ENCODE peak calls at places on chromosomes 12 and 14, in ten cellular contexts. M is GM20000; P is A172; A is fibroblast of the conjunctiva; W is NCI-H2107; Z is activated T-helper 1 cell treated with Interleukin-2 at 50 U/mL for 16 hours; Y is activated gamma-delta T cell; T is NCI-H345; D is stimulated activated CD4-positive, alpha-beta T cell treated with anti-CD3 and anti-CD28 coated beads, Interleukin-15, amount 100 ng/mL, for 1 hour; I is RWPE2. G is an unnamed sample.

GRCh38 chr14:94089479-94089878 is 8.4 kb downstream of the IFI27L1 start:
- DNase-seq in M (no peak), P (peak), A (no peak), W (no peak), Z (no peak), Y (no peak), T (no peak), D (no peak), I (no peak), G (no peak)

GRCh38 chr12:93593833-93594232 is 21.4 kb downstream of the SOCS2 start:
- DNase-seq in M (no peak), P (peak), A (no peak), W (no peak), Z (no peak), Y (no peak), T (no peak), D (no peak), I (no peak), G (no peak)

GRCh38 chr14:35821546-35822411 is 4.4 kb upstream of the BRMS1L start:
- DNase-seq in M (peak), P (no peak), A (no peak), W (no peak), Z (no peak), Y (no peak), T (peak), D (no peak), I (no peak), G (peak)

GRCh38 chr12:132117558-132117875 is 26.6 kb downstream of the DDX51 start:
- DNase-seq in M (no peak), P (no peak), A (no peak), W (no peak), Z (no peak), Y (no peak), T (no peak), D (no peak), I (no peak), G (no peak)

GRCh38 chr12:25052191-25053020 is 103.5 kb upstream of the BCAT1 start:
- DNase-seq in M (peak), P (peak), A (no peak), W (no peak), Z (peak), Y (no peak), T (no peak), D (peak), I (no peak), G (peak)

GRCh38 chr12:57850924-57851323 is 4.4 kb upstream of the CTDSP2 start:
- DNase-seq in M (no peak), P (no peak), A (no peak), W (no peak), Z (no peak), Y (no peak), T (no peak), D (no peak), I (no peak), G (peak)

GRCh38 chr14:72024043-72024407 is 91.8 kb downstream of the RGS6 start:
- DNase-seq in M (peak), P (peak), A (no peak), W (no peak), Z (no peak), Y (no peak), T (peak), D (no peak), I (no peak), G (peak)

GRCh38 chr12:52166672-52167071 is 25.1 kb downstream of the KRT80 start:
- DNase-seq in M (no peak), P (no peak), A (no peak), W (no peak), Z (no peak), Y (no peak), T (no peak), D (no peak), I (no peak), G (no peak)

GRCh38 chr14:34350903-34351302 is 111.1 kb downstream of the SPTSSA start:
- DNase-seq in M (no peak), P (no peak), A (no peak), W (no peak), Z (no peak), Y (no peak), T (no peak), D (no peak), I (no peak), G (no peak)

GRCh38 chr14:95258754-95259593 is 60.7 kb downstream of the CLMN start:
- DNase-seq in M (no peak), P (no peak), A (no peak), W (no peak), Z (no peak), Y (no peak), T (no peak), D (no peak), I (no peak), G (no peak)

GRCh38 chr14:102928412-102929348 is 6.2 kb downstream of the AMN start:
- DNase-seq in M (peak), P (no peak), A (no peak), W (peak), Z (peak), Y (peak), T (peak), D (peak), I (peak), G (peak)

GRCh38 chr12:4438834-4439596 is 6.6 kb downstream of the FGF6 start:
- DNase-seq in M (no peak), P (no peak), A (no peak), W (no peak), Z (no peak), Y (no peak), T (no peak), D (no peak), I (no peak), G (peak)

GRCh38 chr14:81562818-81563217 is 29.2 kb upstream of the SEL1L start:
- DNase-seq in M (no peak), P (no peak), A (no peak), W (no peak), Z (no peak), Y (no peak), T (no peak), D (no peak), I (no peak), G (no peak)

GRCh38 chr14:100692859-100693558 is 33.7 kb upstream of the DLK1 start:
- DNase-seq in M (no peak), P (peak), A (peak), W (peak), Z (no peak), Y (no peak), T (peak), D (no peak), I (peak), G (no peak)

GRCh38 chr12:61412209-61412608 is 848.0 kb upstream of the USP15 start:
- DNase-seq in M (no peak), P (no peak), A (no peak), W (no peak), Z (no peak), Y (no peak), T (no peak), D (no peak), I (no peak), G (no peak)

GRCh38 chr12:21129906-21130305 is 1.1 kb upstream of the SLCO1B1 start:
- DNase-seq in M (no peak), P (no peak), A (no peak), W (no peak), Z (no peak), Y (no peak), T (no peak), D (no peak), I (no peak), G (no peak)

GRCh38 chr14:100223332-100224171 is 15.4 kb upstream of the YY1 start:
- DNase-seq in M (no peak), P (no peak), A (no peak), W (no peak), Z (no peak), Y (no peak), T (no peak), D (no peak), I (no peak), G (no peak)

GRCh38 chr12:34398366-34398705 is 376.0 kb downstream of the ALG10 start:
- DNase-seq in M (peak), P (no peak), A (no peak), W (no peak), Z (no peak), Y (no peak), T (no peak), D (no peak), I (peak), G (no peak)

GRCh38 chr12:113329022-113329790 is 5.7 kb downstream of the SLC8B1 start:
- DNase-seq in M (no peak), P (peak), A (no peak), W (no peak), Z (no peak), Y (no peak), T (no peak), D (no peak), I (no peak), G (no peak)

GRCh38 chr14:48526307-48526706 is 850.9 kb upstream of the MDGA2 start:
- DNase-seq in M (no peak), P (no peak), A (no peak), W (no peak), Z (no peak), Y (no peak), T (no peak), D (no peak), I (no peak), G (no peak)